ENCODE peak calls at places on chromosomes 13 and 19, in five cellular contexts. One of them, this sample, is unnamed.

GRCh38 chr13:43373400-43373799 is 350.0 kb downstream of the DNAJC15 start:
- DNase-seq in heart left ventricle: no peak
- DNase-seq in fibroblast of lung: no peak
- DNase-seq in choroid plexus epithelial cell: no peak
- DNase-seq in astrocyte of the cerebellum: no peak
- DNase-seq in this sample: no peak

GRCh38 chr13:106376411-106377112 is 158.9 kb downstream of the EFNB2 start:
- DNase-seq in astrocyte of the cerebellum: peak; percentile 92
- DNase-seq in heart left ventricle: no peak
- DNase-seq in fibroblast of lung: peak; percentile 98
- DNase-seq in choroid plexus epithelial cell: peak; percentile 99
- DNase-seq in this sample: peak; percentile 92

GRCh38 chr13:113584870-113585671 is 518 bp downstream of the TFDP1 start:
- DNase-seq in fibroblast of lung: no peak
- DNase-seq in choroid plexus epithelial cell: no peak
- DNase-seq in astrocyte of the cerebellum: no peak
- DNase-seq in heart left ventricle: no peak
- DNase-seq in this sample: no peak

GRCh38 chr19:6038634-6039405 is 60.9 kb upstream of the RANBP3 start:
- DNase-seq in choroid plexus epithelial cell: peak; percentile 31
- DNase-seq in fibroblast of lung: no peak
- DNase-seq in astrocyte of the cerebellum: no peak
- DNase-seq in heart left ventricle: no peak
- DNase-seq in this sample: no peak

GRCh38 chr13:113146750-113147149 is 11.7 kb upstream of the PROZ start:
- DNase-seq in fibroblast of lung: no peak
- DNase-seq in heart left ventricle: no peak
- DNase-seq in astrocyte of the cerebellum: no peak
- DNase-seq in choroid plexus epithelial cell: no peak
- DNase-seq in this sample: no peak

GRCh38 chr13:29922896-29923295 is 72.5 kb upstream of the UBL3 start:
- DNase-seq in fibroblast of lung: peak; percentile 87
- DNase-seq in heart left ventricle: no peak
- DNase-seq in astrocyte of the cerebellum: peak; percentile 53
- DNase-seq in choroid plexus epithelial cell: peak; percentile 60
- DNase-seq in this sample: peak; percentile 61

GRCh38 chr13:23621316-23621645 is 51.1 kb downstream of the TNFRSF19 start:
- DNase-seq in heart left ventricle: no peak
- DNase-seq in fibroblast of lung: peak; percentile 95
- DNase-seq in astrocyte of the cerebellum: no peak
- DNase-seq in choroid plexus epithelial cell: peak; percentile 84
- DNase-seq in this sample: peak; percentile 61

GRCh38 chr13:28623782-28624706 is 34.9 kb upstream of the POMP start:
- DNase-seq in choroid plexus epithelial cell: no peak
- DNase-seq in heart left ventricle: no peak
- DNase-seq in fibroblast of lung: peak; percentile 5
- DNase-seq in astrocyte of the cerebellum: no peak
- DNase-seq in this sample: peak; percentile 14

GRCh38 chr13:112134150-112135075 is 67.5 kb downstream of the SOX1 start:
- DNase-seq in fibroblast of lung: no peak
- DNase-seq in choroid plexus epithelial cell: no peak
- DNase-seq in heart left ventricle: no peak
- DNase-seq in astrocyte of the cerebellum: no peak
- DNase-seq in this sample: no peak

GRCh38 chr19:28710278-28710677 is 502.7 kb downstream of the UQCRFS1 start:
- DNase-seq in choroid plexus epithelial cell: peak; percentile 86
- DNase-seq in astrocyte of the cerebellum: peak; percentile 70
- DNase-seq in fibroblast of lung: peak; percentile 62
- DNase-seq in heart left ventricle: no peak
- DNase-seq in this sample: peak; percentile 81

GRCh38 chr19:13376537-13376936 is 129.7 kb downstream of the CACNA1A start:
- DNase-seq in heart left ventricle: no peak
- DNase-seq in fibroblast of lung: no peak
- DNase-seq in astrocyte of the cerebellum: no peak
- DNase-seq in choroid plexus epithelial cell: no peak
- DNase-seq in this sample: no peak

GRCh38 chr13:76879211-76879875 is 6.9 kb downstream of the KCTD12 start:
- DNase-seq in choroid plexus epithelial cell: peak; percentile 91
- DNase-seq in fibroblast of lung: peak; percentile 71
- DNase-seq in astrocyte of the cerebellum: no peak
- DNase-seq in heart left ventricle: peak; percentile 72
- DNase-seq in this sample: peak; percentile 96

GRCh38 chr19:57914517-57914916 is 1.9 kb downstream of the ZNF417 start:
- DNase-seq in heart left ventricle: no peak
- DNase-seq in fibroblast of lung: no peak
- DNase-seq in astrocyte of the cerebellum: no peak
- DNase-seq in choroid plexus epithelial cell: no peak
- DNase-seq in this sample: no peak

GRCh38 chr19:43723588-43723987 is 7.7 kb downstream of the IRGC start:
- DNase-seq in heart left ventricle: no peak
- DNase-seq in choroid plexus epithelial cell: no peak
- DNase-seq in astrocyte of the cerebellum: no peak
- DNase-seq in fibroblast of lung: no peak
- DNase-seq in this sample: peak; percentile 27
- TF ChIP-seq CTCF in heart left ventricle: peak; percentile 22
- TF ChIP-seq CTCF in choroid plexus epithelial cell: peak; percentile 53
- TF ChIP-seq CTCF in astrocyte of the cerebellum: peak; percentile 29
- TF ChIP-seq CTCF in fibroblast of lung: peak; percentile 16
- TF ChIP-seq CTCF in this sample: peak; percentile 42

GRCh38 chr13:46667687-46668281 is 114.8 kb downstream of the LRCH1 start:
- DNase-seq in astrocyte of the cerebellum: no peak
- DNase-seq in fibroblast of lung: no peak
- DNase-seq in heart left ventricle: no peak
- DNase-seq in choroid plexus epithelial cell: no peak
- DNase-seq in this sample: peak; percentile 38
- H3K4me3 ChIP-seq in astrocyte of the cerebellum: peak overlapping the region; percentile 0
- H3K4me3 ChIP-seq in fibroblast of lung: peak overlapping the region; percentile 35
- H3K4me3 ChIP-seq in heart left ventricle: no peak overlapping the region
- H3K4me3 ChIP-seq in choroid plexus epithelial cell: peak overlapping the region; percentile 28
- H3K4me3 ChIP-seq in this sample: peak overlapping the region; percentile 52

DNA sequence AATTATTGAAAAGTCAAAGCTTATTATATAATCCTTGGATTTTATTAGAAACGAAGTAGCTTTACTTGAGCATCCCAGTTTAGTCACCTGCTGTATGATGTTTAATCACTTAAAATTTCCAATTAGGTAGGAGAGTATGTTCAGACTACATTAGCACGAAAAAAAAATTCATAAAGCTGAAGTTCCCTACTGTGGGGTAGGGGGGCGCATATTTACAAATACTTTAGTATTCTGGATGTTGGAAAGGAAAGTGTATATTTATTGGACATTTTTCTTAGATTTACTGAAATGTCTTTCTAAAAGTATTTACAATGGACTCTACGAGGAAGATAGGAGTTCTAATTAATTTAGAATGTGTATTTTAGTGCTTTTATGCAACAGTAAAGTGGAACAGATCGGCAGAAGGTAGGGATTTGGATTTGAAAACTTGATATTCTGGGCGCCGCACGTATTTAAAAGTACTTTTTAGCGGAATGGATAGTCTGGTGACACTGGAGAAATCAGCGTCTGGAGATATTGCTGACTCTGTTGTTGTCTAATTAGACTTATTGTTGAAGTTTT is 1.9 kb downstream of the CDK8 start:
- DNase-seq in fibroblast of lung: peak; percentile 9
- DNase-seq in astrocyte of the cerebellum: no peak
- DNase-seq in choroid plexus epithelial cell: peak; percentile 31
- DNase-seq in heart left ventricle: no peak
- DNase-seq in this sample: peak; percentile 20
- TF ChIP-seq CTCF in fibroblast of lung: peak; percentile 16
- TF ChIP-seq CTCF in astrocyte of the cerebellum: peak; percentile 33
- TF ChIP-seq CTCF in choroid plexus epithelial cell: no peak
- TF ChIP-seq CTCF in heart left ventricle: peak; percentile 44
- TF ChIP-seq CTCF in this sample: peak; percentile 51

DNA sequence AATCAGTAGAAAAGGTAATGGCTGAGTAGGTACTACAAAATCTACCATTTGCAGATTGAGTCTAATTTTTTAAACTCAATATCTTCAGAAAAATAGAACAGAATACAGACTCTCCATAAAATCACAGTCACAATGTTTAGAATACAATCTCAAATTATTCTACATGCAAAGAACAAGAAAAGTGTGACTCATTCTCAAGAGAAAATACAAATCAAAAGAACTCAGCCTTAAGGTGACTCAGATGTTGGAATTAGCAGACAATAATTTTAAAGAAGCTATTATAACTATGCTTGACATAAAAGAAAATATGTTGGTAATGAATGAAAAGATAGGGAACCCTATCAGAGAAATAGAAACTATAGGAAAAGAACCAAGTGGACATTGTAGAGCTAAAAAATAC is 78.9 kb downstream of the RXFP2 start:
- DNase-seq in astrocyte of the cerebellum: no peak
- DNase-seq in heart left ventricle: no peak
- DNase-seq in choroid plexus epithelial cell: no peak
- DNase-seq in fibroblast of lung: peak; percentile 12
- DNase-seq in this sample: no peak
- H3K4me3 ChIP-seq in astrocyte of the cerebellum: no peak overlapping the region
- H3K4me3 ChIP-seq in heart left ventricle: no peak overlapping the region
- H3K4me3 ChIP-seq in choroid plexus epithelial cell: no peak overlapping the region
- H3K4me3 ChIP-seq in fibroblast of lung: no peak overlapping the region
- H3K4me3 ChIP-seq in this sample: no peak overlapping the region

GRCh38 chr19:46760363-46760762 is 14.1 kb upstream of the STRN4 start:
- DNase-seq in heart left ventricle: no peak
- DNase-seq in astrocyte of the cerebellum: no peak
- DNase-seq in choroid plexus epithelial cell: no peak
- DNase-seq in fibroblast of lung: no peak
- DNase-seq in this sample: no peak

GRCh38 chr19:46761418-46761831 is 15.2 kb upstream of the STRN4 start:
- DNase-seq in choroid plexus epithelial cell: peak; percentile 93
- DNase-seq in heart left ventricle: no peak
- DNase-seq in astrocyte of the cerebellum: no peak
- DNase-seq in fibroblast of lung: peak; percentile 21
- DNase-seq in this sample: peak; percentile 45

GRCh38 chr19:46756544-46756888 is 10.3 kb upstream of the STRN4 start:
- DNase-seq in astrocyte of the cerebellum: no peak
- DNase-seq in fibroblast of lung: no peak
- DNase-seq in heart left ventricle: no peak
- DNase-seq in choroid plexus epithelial cell: no peak
- DNase-seq in this sample: no peak

GRCh38 chr19:46762245-46762890 is 16.1 kb upstream of the STRN4 start:
- DNase-seq in choroid plexus epithelial cell: no peak
- DNase-seq in heart left ventricle: no peak
- DNase-seq in astrocyte of the cerebellum: no peak
- DNase-seq in fibroblast of lung: no peak
- DNase-seq in this sample: no peak

DNA sequence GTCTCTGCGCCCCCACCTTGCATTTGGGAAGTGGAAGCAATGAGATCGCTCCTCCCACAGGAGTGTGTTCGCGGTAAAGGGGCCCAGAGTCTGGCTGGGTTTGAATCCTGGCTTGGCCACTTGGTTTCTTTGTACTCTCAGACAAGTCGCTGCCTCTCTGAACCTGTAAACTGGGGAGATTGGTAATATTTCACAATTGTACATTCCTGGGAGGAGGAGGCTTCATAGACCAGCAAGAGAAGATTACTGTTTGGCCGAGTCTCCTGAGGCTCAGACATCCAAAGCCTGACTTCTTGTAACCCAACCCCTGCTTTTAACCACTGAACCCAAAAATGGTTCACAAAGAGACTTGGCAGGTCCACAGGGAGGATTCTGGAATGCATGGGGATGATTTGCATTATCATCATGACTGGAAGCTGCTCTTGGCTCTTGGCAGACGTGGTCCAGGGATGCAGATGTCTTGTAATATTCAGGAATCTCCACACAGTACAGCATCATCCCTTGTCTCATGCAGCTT is 13.6 kb upstream of the STRN4 start:
- DNase-seq in heart left ventricle: no peak
- DNase-seq in choroid plexus epithelial cell: peak; percentile 97
- DNase-seq in astrocyte of the cerebellum: peak; percentile 49
- DNase-seq in fibroblast of lung: peak; percentile 84
- DNase-seq in this sample: peak; percentile 75
- TF ChIP-seq CTCF in heart left ventricle: no peak
- TF ChIP-seq CTCF in choroid plexus epithelial cell: no peak
- TF ChIP-seq CTCF in astrocyte of the cerebellum: no peak
- TF ChIP-seq CTCF in fibroblast of lung: no peak
- TF ChIP-seq CTCF in this sample: no peak

DNA sequence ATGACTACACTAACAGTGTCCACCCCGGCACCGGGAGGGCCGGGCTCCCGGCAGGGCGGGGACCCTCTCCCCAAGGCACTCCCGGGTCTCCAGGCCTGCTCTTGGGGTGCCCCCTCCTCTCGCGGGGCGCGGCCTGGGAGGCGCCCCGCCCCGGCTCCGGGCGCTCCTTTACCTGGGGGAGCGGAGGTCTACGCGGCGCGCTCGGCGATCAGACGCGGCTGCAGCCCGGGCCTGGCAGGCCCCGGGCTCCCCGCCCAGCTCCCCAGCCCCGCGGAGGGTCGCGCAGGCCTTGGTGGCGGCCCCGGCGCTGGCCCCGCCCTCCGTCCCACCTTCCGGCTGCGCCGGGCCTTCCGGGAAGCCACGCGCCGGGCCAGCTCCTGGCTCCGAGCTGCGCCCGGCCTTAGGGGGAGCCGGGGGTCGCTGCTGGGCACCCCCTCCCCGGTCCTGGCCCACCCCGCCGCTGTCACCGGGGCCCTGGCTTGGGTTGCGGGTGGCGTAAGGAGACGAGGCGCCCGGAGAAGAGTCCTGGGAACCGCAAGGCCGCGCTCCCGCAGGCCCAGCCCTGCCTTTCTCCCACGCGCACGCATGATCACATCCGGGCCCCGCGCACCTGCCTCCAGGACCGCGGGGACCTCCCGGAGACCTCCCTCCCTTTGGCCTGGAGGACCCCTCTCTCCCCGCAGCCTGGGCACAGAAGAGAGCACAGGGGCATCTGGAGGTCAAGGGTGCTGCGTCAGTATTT is at the start of gene C19orf12:
- DNase-seq in astrocyte of the cerebellum: no peak
- DNase-seq in fibroblast of lung: peak; percentile 50
- DNase-seq in choroid plexus epithelial cell: peak; percentile 30
- DNase-seq in heart left ventricle: peak; percentile 74
- DNase-seq in this sample: peak; percentile 36
- H3K4me3 ChIP-seq in astrocyte of the cerebellum: peak within 1 kb of the TSS; percentile 85
- H3K4me3 ChIP-seq in fibroblast of lung: peak within 1 kb of the TSS; percentile 70
- H3K4me3 ChIP-seq in choroid plexus epithelial cell: peak within 1 kb of the TSS; percentile 82
- H3K4me3 ChIP-seq in heart left ventricle: peak within 1 kb of the TSS; percentile 93
- H3K4me3 ChIP-seq in this sample: peak within 1 kb of the TSS; percentile 81